ENCODE peak calls at places on chromosomes 13 and 19, in four cellular contexts. H, V, G and F are unnamed samples.

GRCh38 chr19:7393934-7394508 is 45.3 kb downstream of the ARHGEF18 start:
- DNase-seq in H (no peak), V (no peak), G (no peak), F (no peak)

GRCh38 chr13:39684531-39685137 is 29.2 kb downstream of the COG6 start:
- DNase-seq in H (peak; percentile 26), V (no peak), G (peak; percentile 60), F (peak; percentile 12)

GRCh38 chr19:12331211-12331941 is 2.1 kb downstream of the ZNF563 start:
- DNase-seq in H (no peak), V (no peak), G (no peak), F (no peak)

GRCh38 chr19:32719611-32720059 is at the start of gene TDRD12:
- DNase-seq in H (no peak), V (no peak), G (no peak), F (no peak)

GRCh38 chr19:34589730-34590129 is 87.2 kb downstream of the SCGB2B2 start:
- DNase-seq in H (no peak), V (no peak), G (no peak), F (no peak)

GRCh38 chr19:44777715-44778347 is at the start of gene CBLC:
- DNase-seq in H (no peak), V (no peak), G (no peak), F (no peak)

GRCh38 chr13:95296326-95296939 is 4.8 kb downstream of the ABCC4 start:
- DNase-seq in H (no peak), V (no peak), G (no peak), F (no peak)

GRCh38 chr19:7863157-7863970 is 10.8 kb downstream of the PRR36 start:
- DNase-seq in H (no peak), V (no peak), G (no peak), F (no peak)

GRCh38 chr13:97976551-97977375 is 23.3 kb downstream of the IPO5 start:
- DNase-seq in H (no peak), V (no peak), G (no peak), F (no peak)

GRCh38 chr13:105395041-105395440 is 1140.4 kb downstream of the EFNB2 start:
- DNase-seq in H (no peak), V (no peak), G (no peak), F (no peak)

GRCh38 chr19:13604902-13605586 is 98.8 kb upstream of the CACNA1A start:
- DNase-seq in H (no peak), V (no peak), G (no peak), F (no peak)

GRCh38 chr13:33908111-33908510 is 90.2 kb downstream of the RFC3 start:
- DNase-seq in H (no peak), V (no peak), G (no peak), F (no peak)

GRCh38 chr13:44710576-44710975 is 134.4 kb upstream of the TSC22D1 start:
- DNase-seq in H (peak; percentile 93), V (peak; percentile 72), G (peak; percentile 96), F (peak; percentile 85)

GRCh38 chr19:15283141-15283885 is 49.0 kb downstream of the BRD4 start:
- DNase-seq in H (peak; percentile 40), V (no peak), G (peak; percentile 72), F (no peak)

DNA sequence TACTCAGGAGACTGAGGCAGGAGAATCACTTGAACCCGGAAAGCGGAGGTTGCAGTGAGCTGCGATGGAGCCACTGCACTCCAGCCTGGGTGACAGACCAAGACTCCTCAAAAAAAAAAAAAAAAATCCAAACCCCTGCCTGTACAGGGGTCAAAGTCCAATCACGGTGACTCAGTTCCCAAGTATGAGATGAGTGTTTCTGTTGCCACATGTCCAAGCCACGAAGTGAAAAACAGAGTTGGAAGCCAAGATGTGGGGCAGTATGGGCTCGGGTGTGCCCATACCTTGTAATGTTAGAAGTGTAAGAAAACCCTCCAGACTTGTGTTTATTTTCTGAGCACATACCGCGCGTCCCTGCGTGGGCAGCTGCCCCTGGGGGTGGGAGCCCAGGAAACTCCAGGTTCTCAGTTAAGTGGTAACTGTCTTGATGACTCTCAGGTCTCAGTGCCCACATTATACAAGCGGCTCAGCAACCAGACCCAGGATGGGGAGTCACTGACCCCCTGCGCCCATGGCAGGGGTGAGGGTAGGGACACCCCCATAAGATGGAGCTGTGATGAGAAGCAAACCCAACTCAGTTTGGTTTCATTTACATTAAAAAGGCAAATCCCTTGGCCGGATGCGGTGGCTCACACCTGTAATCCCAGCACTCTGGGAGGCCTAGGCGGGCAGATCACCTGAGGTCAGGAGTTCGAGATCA is 1.2 kb upstream of the GPX4 start:
- DNase-seq in H (peak; percentile 98), V (peak; percentile 99), G (peak; percentile 99), F (peak; percentile 99)
- H3K4me3 ChIP-seq in H (no peak overlapping the region), V (no peak overlapping the region), G (no peak overlapping the region), F (no peak overlapping the region)

GRCh38 chr19:55636723-55637122 is 4.1 kb upstream of the ZNF580 start:
- DNase-seq in H (no peak), V (no peak), G (no peak), F (no peak)
- H3K4me3 ChIP-seq in H (no peak overlapping the region), V (no peak overlapping the region), G (no peak overlapping the region), F (no peak overlapping the region)

GRCh38 chr13:99688776-99689175 is 187.5 kb downstream of the TM9SF2 start:
- DNase-seq in H (no peak), V (no peak), G (no peak), F (no peak)
- H3K4me3 ChIP-seq in H (no peak overlapping the region), V (no peak overlapping the region), G (no peak overlapping the region), F (no peak overlapping the region)

DNA sequence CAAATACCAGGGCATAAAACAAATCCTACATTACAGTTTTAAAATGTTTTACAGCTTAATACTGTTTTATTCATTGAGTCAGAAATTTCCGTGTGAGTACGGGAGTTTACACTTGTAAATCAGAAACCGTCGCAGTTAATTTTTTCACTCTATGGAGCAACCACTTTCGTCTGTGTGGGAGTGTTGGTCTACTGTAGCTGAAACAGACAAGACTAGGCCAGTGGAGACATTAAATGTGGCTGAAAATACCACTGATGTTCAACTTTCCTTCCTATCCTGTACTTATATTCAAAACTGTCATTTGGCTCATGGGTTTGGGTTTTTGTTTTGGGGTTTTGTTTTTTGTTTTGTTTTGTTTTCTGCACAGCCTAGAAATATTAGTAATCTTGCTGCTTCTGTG is 268.7 kb downstream of the DCT start:
- DNase-seq in H (no peak), V (no peak), G (no peak), F (no peak)
- H3K4me3 ChIP-seq in H (no peak overlapping the region), V (no peak overlapping the region), G (no peak overlapping the region), F (no peak overlapping the region)